ENCODE peak calls at places on chromosomes 2 and 18, in five cellular contexts. I is H1, H is K562, T is HCT116, N is HepG2. P is an unnamed sample.

GRCh38 chr2:6970551-6970950 is 53.3 kb downstream of the RNF144A start:
- DNase-seq in T (no peak), I (no peak), H (no peak), N (no peak), P (no peak)

GRCh38 chr2:230691005-230691647 is 21.5 kb upstream of the CAB39 start:
- DNase-seq in N (peak), T (peak), I (peak), H (no peak), P (peak)

GRCh38 chr2:224908820-224909219 is 133.4 kb downstream of the DOCK10 start:
- DNase-seq in H (no peak), I (no peak), N (no peak), T (no peak), P (peak)

GRCh38 chr18:12904012-12904516 is 20.0 kb upstream of the PTPN2 start:
- DNase-seq in N (no peak), I (no peak), T (no peak), H (peak), P (no peak)

GRCh38 chr18:13577091-13577697 is 149.2 kb downstream of the FAM210A start:
- DNase-seq in N (no peak), H (no peak), T (no peak), I (no peak), P (no peak)

GRCh38 chr2:158239271-158239670 is 137.6 kb downstream of the UPP2 start:
- DNase-seq in T (no peak), I (no peak), H (no peak), N (no peak), P (no peak)

GRCh38 chr2:187264612-187265011 is 183.4 kb downstream of the CALCRL start:
- DNase-seq in N (no peak), H (no peak), T (no peak), I (no peak), P (no peak)

GRCh38 chr2:169768262-169768995 is 30.2 kb upstream of the SSB start:
- DNase-seq in I (no peak), H (no peak), T (no peak), N (no peak), P (peak)

GRCh38 chr18:13292736-13293135 is 74.2 kb downstream of the LDLRAD4 start:
- DNase-seq in I (no peak), H (no peak), T (no peak), N (no peak), P (peak)

GRCh38 chr2:189168876-189169499 is 10.6 kb downstream of the COL5A2 start:
- DNase-seq in H (no peak), N (no peak), I (no peak), T (no peak), P (no peak)

GRCh38 chr2:138421971-138422335 is 79.6 kb upstream of the SPOPL start:
- DNase-seq in N (no peak), I (no peak), H (no peak), T (peak), P (no peak)

GRCh38 chr2:119516121-119516520 is 8.2 kb downstream of the SCTR start:
- DNase-seq in T (no peak), N (no peak), H (no peak), I (no peak), P (no peak)

GRCh38 chr2:133780099-133780996 is 212.1 kb upstream of the NCKAP5 start:
- DNase-seq in H (peak), I (peak), T (peak), N (peak), P (peak)

GRCh38 chr18:35515460-35516130 is 17.8 kb upstream of the INO80C start:
- DNase-seq in N (no peak), T (no peak), I (no peak), H (peak), P (peak)

GRCh38 chr2:155908567-155908966 is 424.0 kb downstream of the NR4A2 start:
- DNase-seq in I (no peak), N (no peak), T (no peak), H (no peak), P (no peak)

GRCh38 chr18:31778391-31778950 is 17.8 kb upstream of the SLC25A52 start:
- DNase-seq in T (no peak), I (no peak), N (no peak), H (no peak), P (no peak)

GRCh38 chr2:223877771-223878410 is 40.5 kb upstream of the AP1S3 start:
- DNase-seq in T (no peak), H (no peak), I (no peak), N (no peak), P (no peak)

GRCh38 chr2:144256996-144257707 is 262.8 kb downstream of the ZEB2 start:
- DNase-seq in I (no peak), T (no peak), H (no peak), N (no peak), P (no peak)

GRCh38 chr2:240561325-240561971 is 1.3 kb downstream of the DUSP28 start:
- DNase-seq in I (no peak), N (no peak), H (no peak), T (no peak), P (no peak)

GRCh38 chr2:235052514-235053354 is 100.9 kb downstream of the SH3BP4 start:
- DNase-seq in N (no peak), T (no peak), H (no peak), I (no peak), P (no peak)

GRCh38 chr2:215397632-215398341 is 38.1 kb downstream of the FN1 start:
- DNase-seq in H (no peak), N (peak), T (no peak), I (no peak), P (no peak)

DNA sequence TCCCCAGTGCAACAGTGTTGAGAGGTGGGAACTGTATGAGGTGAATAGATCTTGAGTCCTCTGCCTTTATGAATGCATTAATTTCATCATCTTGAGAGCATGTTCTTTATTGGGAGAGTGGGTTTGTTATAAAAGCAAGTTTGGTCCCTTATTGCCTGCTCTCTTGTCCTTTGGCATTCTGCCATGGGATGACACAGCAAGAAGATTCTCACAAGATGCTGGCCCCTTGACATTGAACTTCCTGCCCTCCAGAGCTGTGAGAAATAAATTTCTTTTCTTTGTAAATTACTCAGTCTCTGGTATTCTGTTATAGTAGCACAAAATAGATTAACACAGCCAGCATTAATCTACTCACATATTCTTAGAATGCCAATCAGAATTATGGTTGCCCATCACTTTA is 108.6 kb downstream of the EHBP1 start:
- DNase-seq in H (peak), I (no peak), N (no peak), T (no peak), P (no peak)
- H3K4me2 ChIP-seq in H (no peak), I (no peak), N (no peak), T (no peak), P (no peak)

DNA sequence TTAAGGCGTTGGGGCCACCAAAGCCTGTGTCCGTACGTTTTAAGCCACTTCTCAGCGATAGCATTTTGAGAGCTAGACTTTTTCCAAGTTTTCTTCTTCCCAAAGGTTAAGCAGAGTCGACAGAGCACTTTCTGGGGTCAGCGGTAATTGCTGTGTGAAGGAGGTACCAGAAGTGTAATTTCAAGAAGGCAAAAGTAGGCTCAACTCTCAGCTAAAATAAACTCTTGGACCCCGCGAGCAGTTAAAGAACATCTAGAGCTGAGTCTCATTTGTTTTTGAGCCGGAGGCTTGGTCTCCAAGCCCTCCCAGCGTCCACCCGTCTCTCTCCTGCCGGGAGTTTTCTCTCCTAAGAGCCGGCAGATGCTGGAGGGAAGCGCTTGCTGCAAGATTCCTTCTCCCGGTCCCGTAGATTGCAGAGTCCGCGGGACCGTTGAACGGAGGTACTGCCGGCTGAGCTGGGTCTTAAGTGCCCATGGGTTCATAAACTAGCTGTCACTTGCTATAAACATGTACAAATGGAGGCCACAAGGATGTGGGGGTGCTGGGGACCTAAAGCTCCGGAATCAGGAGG is 2.0 kb upstream of the PAX3 start:
- DNase-seq in I (no peak), N (no peak), T (no peak), H (no peak), P (peak)
- TF ChIP-seq EZH2 in I (peak), N (no peak), T (no peak), H (no peak), P (peak)

GRCh38 chr18:5295981-5296705 is 617 bp upstream of the ZBTB14 start:
- DNase-seq in T (peak), I (peak), N (peak), H (peak), P (peak)
- TF ChIP-seq POLR2AphosphoS5 in T (no peak), I (peak), N (peak), H (peak), P (peak)

DNA sequence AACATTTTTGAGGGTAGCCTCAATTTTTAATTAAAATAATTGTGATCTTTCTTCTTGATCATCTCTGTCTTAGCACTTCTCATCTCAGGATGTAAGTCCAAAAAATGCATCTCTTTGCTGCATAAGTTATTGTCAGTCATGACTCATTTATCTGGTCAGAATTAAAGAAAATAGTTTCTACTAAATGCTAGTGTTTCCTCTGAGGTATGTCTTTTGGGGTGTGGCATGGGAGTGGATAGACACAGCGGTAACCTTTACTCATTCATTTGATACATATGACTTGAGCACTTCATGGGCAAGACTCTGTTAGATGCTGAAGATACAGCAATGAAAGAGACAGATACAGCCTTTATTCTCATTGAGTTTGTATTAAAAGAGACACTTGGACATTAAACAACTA is 284.7 kb downstream of the IRS1 start:
- DNase-seq in H (no peak), I (no peak), T (peak), N (no peak), P (no peak)
- H3K4me2 ChIP-seq in H (no peak), I (no peak), T (peak), N (peak), P (no peak)

GRCh38 chr2:176159678-176160250 is 2.7 kb downstream of the HOXD3 start:
- DNase-seq in I (no peak), H (no peak), T (no peak), N (no peak), P (peak)
- TF ChIP-seq EZH2 in I (peak), H (no peak), T (no peak), N (peak), P (peak)

GRCh38 chr2:23053580-23053979 is 331.4 kb upstream of the KLHL29 start:
- DNase-seq in H (no peak), I (no peak), N (no peak), T (no peak), P (no peak)

GRCh38 chr2:23055251-23055650 is 329.7 kb upstream of the KLHL29 start:
- DNase-seq in N (no peak), T (no peak), H (no peak), I (no peak), P (no peak)

DNA sequence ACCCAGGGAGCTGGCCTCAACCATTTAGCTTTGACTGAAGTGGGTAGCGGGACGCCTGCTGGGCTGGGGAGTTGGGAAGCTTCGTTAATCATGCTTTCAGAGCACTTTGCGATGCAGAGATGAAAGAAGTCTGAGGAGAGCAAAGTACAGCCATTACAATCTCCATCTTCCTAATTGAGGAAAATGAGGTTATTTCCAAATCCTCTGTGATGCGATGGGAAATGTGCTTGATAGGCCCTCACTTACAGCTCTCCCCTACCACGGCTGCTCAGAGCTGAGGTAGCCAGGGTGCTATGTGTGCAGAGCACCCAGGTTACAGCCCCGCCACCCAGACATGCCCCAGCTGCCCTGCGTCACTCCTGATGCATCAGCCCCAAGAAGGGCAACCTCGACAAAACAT is 326.5 kb upstream of the KLHL29 start:
- DNase-seq in T (no peak), N (no peak), I (no peak), H (no peak), P (no peak)
- TF ChIP-seq POLR2AphosphoS5 in T (no peak), N (no peak), I (no peak), H (no peak), P (no peak)

DNA sequence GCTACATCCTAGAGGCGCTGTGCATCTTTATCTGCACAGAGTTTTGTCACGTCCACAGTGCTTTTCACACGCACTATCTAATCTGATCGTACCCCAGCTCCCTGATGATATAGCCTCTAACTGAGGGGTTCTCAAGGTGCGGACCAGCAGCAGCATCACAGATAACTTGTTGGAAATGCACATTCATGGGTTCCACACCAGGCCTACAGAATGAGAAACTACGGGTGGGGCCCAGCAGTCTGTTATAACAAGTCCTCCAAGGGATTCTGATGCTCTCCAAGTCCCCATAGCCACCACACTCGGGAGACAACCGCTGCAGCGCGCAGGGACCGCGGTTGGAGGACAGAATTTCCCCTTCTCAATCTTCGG is 759 bp upstream of the BZW1 start:
- DNase-seq in H (no peak), T (no peak), N (no peak), I (no peak), P (no peak)
- H3K4me2 ChIP-seq in H (peak), T (peak), N (peak), I (peak), P (peak)

GRCh38 chr2:10080536-10081304 is 509 bp upstream of the CYS1 start:
- DNase-seq in T (no peak), H (no peak), I (no peak), N (no peak), P (peak)
- TF ChIP-seq EZH2 in T (no peak), H (no peak), I (peak), N (peak), P (peak)

GRCh38 chr2:38187416-38188127 is 111.6 kb upstream of the CYP1B1 start:
- DNase-seq in H (no peak), N (no peak), I (no peak), T (no peak), P (no peak)
- TF ChIP-seq POLR2AphosphoS5 in H (no peak), N (no peak), I (no peak), T (no peak), P (no peak)

P was measured in GM23338.